ENCODE peak calls at places on chromosomes 1 and 21, in seven cellular contexts. A is HCT116, N is PC-9, I is fibroblast of lung, F is thoracic aorta, S is stomach, L is Peyer's patch. E is an unnamed sample.

GRCh38 chr1:19327736-19328135 is 15.6 kb downstream of the SLC66A1 start:
- DNase-seq in S (no peak), F (no peak), A (no peak), I (no peak), N (no peak), L (no peak), E (no peak)

GRCh38 chr1:226223786-226224244 is 351 bp downstream of the MIXL1 start:
- DNase-seq in I (no peak), N (no peak), A (no peak), S (peak; percentile 50), L (no peak), F (no peak), E (peak; percentile 53)

GRCh38 chr21:21897275-21897883 is 899.2 kb downstream of the NCAM2 start:
- DNase-seq in F (no peak), L (no peak), I (peak; percentile 13), S (no peak), N (no peak), A (no peak), E (no peak)

GRCh38 chr1:244065960-244066388 is 14.9 kb downstream of the ZBTB18 start:
- DNase-seq in I (peak; percentile 76), A (no peak), S (no peak), F (no peak), L (no peak), N (no peak), E (no peak)

GRCh38 chr1:224333309-224333926 is 3.4 kb upstream of the NVL start:
- DNase-seq in A (peak; percentile 57), I (peak; percentile 79), F (no peak), S (no peak), N (peak; percentile 64), L (no peak), E (no peak)

GRCh38 chr1:180117764-180118116 is 36.9 kb upstream of the QSOX1 start:
- DNase-seq in N (peak; percentile 64), I (peak; percentile 86), L (no peak), F (no peak), S (no peak), A (peak; percentile 12), E (no peak)

GRCh38 chr1:59730759-59731478 is 83.8 kb upstream of the HOOK1 start:
- DNase-seq in A (peak; percentile 71), F (peak; percentile 80), S (peak; percentile 74), L (no peak), N (peak; percentile 53), I (peak; percentile 97), E (peak; percentile 32)

GRCh38 chr1:94947453-94947852 is 20.5 kb upstream of the CNN3 start:
- DNase-seq in F (no peak), S (no peak), I (peak; percentile 79), L (no peak), N (no peak), A (no peak), E (no peak)

GRCh38 chr1:172671591-172671990 is 12.7 kb downstream of the FASLG start:
- DNase-seq in A (no peak), I (no peak), L (no peak), N (peak; percentile 56), F (no peak), S (no peak), E (peak; percentile 55)

GRCh38 chr1:6519491-6519934 is 28.0 kb upstream of the PLEKHG5 start:
- DNase-seq in F (no peak), S (peak; percentile 36), N (no peak), L (no peak), A (no peak), I (no peak), E (no peak)

GRCh38 chr1:161816201-161816600 is 50.1 kb downstream of the ATF6 start:
- DNase-seq in F (no peak), L (no peak), A (no peak), S (no peak), I (peak; percentile 70), N (no peak), E (no peak)

GRCh38 chr1:61140778-61141177 is 58.4 kb downstream of the NFIA start:
- DNase-seq in L (no peak), F (no peak), I (no peak), A (no peak), S (no peak), N (no peak), E (no peak)
- H3K4me3 ChIP-seq in L (no peak overlapping the region), F (peak overlapping the region; percentile 20), I (no peak overlapping the region), A (no peak overlapping the region), S (no peak overlapping the region), N (no peak overlapping the region), E (no peak overlapping the region)

DNA sequence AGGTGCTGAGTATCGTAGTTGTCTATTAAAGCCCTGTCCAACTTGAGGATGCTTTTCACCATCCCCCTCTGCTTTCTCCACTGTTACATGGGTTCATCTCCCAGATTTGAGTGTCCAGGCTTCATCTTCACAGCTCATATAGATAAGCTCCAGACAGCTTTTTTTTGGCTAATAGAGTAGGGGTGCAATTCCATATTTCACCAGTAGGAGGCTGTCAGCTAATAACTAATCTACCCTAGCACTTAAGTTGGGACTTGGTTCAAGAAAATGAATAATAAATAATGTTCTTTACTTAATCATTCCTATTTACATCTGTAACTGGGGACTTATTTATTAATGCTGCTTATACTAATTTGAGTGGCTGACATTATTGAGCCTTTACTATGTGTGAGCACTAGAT is 124.5 kb downstream of the IGSF21 start:
- DNase-seq in N (no peak), L (no peak), S (no peak), I (no peak), A (no peak), F (no peak), E (no peak)
- TF ChIP-seq CTCF in N (peak; percentile 52), L (no peak), S (no peak), I (peak; percentile 22), A (no peak), F (peak; percentile 26), E (no peak)

DNA sequence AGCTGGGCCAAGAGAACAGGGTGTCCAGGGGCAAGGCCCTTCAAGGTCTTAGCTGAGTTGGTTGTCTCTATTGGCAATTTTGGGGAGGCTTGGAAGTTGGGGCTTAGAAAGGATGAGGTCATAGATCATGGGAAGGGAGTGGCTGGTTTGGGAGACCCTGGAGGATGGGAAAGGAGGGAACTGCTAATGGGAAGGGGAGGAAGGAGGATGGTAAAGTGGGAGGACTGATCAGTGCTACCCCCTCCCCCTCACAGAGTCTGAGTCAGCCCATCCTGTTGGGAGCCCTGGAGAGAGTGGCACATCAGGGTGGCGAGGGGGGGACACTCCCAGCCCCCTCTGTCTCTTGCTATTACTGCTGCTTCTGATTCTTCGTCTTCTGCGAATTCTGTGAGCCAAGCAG is 5.1 kb downstream of the EFNA4 start:
- DNase-seq in I (no peak), N (no peak), L (no peak), S (no peak), A (no peak), F (no peak), E (no peak)
- H3K4me1 ChIP-seq in I (peaks cover 5% of the 10 kb centered on the region), N (peaks cover 15% of the 10 kb centered on the region), L (peaks cover 5% of the 10 kb centered on the region), S (peaks cover 33% of the 10 kb centered on the region), A (peaks cover 32% of the 10 kb centered on the region), F (peaks cover 24% of the 10 kb centered on the region), E (peaks cover 29% of the 10 kb centered on the region)

GRCh38 chr1:197912739-197913494 is 4.3 kb upstream of the LHX9 start:
- DNase-seq in I (no peak), S (no peak), A (no peak), L (no peak), F (no peak), N (no peak), E (no peak)
- H3K4me3 ChIP-seq in I (no peak overlapping the region), S (peak overlapping the region; percentile 8), A (no peak overlapping the region), L (no peak overlapping the region), F (peak overlapping the region; percentile 5), N (peak overlapping the region; percentile 51), E (no peak overlapping the region)

GRCh38 chr1:33119532-33120217 is 38.7 kb downstream of the AZIN2 start:
- DNase-seq in F (no peak), S (no peak), N (no peak), I (peak; percentile 19), A (no peak), L (no peak), E (peak; percentile 12)
- TF ChIP-seq CTCF in F (no peak), S (no peak), N (no peak), I (no peak), A (no peak), L (no peak), E (no peak)